ENCODE peak calls at places on chromosomes 2 and 18, in seven cellular contexts. One of them, this sample, is unnamed.

GRCh38 chr2:232229296-232229916 is 149.1 kb upstream of the ALPP start:
- DNase-seq in right lobe of liver: no peak
- DNase-seq in esophagus squamous epithelium: no peak
- DNase-seq in adrenal gland: no peak
- DNase-seq in uterus: no peak
- DNase-seq in Peyer's patch: no peak
- DNase-seq in IMR-90: peak
- DNase-seq in this sample: no peak

GRCh38 chr2:30394096-30394495 is 53.0 kb upstream of the LCLAT1 start:
- DNase-seq in IMR-90: no peak
- DNase-seq in Peyer's patch: no peak
- DNase-seq in right lobe of liver: no peak
- DNase-seq in esophagus squamous epithelium: no peak
- DNase-seq in uterus: no peak
- DNase-seq in adrenal gland: no peak
- DNase-seq in this sample: no peak

GRCh38 chr2:144522741-144523605 is 3.1 kb upstream of the ZEB2 start:
- DNase-seq in right lobe of liver: no peak
- DNase-seq in uterus: no peak
- DNase-seq in adrenal gland: peak
- DNase-seq in IMR-90: no peak
- DNase-seq in Peyer's patch: peak
- DNase-seq in esophagus squamous epithelium: no peak
- DNase-seq in this sample: no peak

GRCh38 chr2:39492095-39492590 is 55.1 kb upstream of the MAP4K3 start:
- DNase-seq in uterus: no peak
- DNase-seq in Peyer's patch: peak
- DNase-seq in adrenal gland: no peak
- DNase-seq in esophagus squamous epithelium: no peak
- DNase-seq in IMR-90: peak
- DNase-seq in right lobe of liver: no peak
- DNase-seq in this sample: peak

GRCh38 chr18:76390452-76391035 is 104.5 kb downstream of the ZNF516 start:
- DNase-seq in esophagus squamous epithelium: no peak
- DNase-seq in right lobe of liver: peak
- DNase-seq in adrenal gland: no peak
- DNase-seq in Peyer's patch: no peak
- DNase-seq in uterus: peak
- DNase-seq in IMR-90: no peak
- DNase-seq in this sample: no peak

GRCh38 chr2:234670052-234670451 is 173.2 kb upstream of the ARL4C start:
- DNase-seq in adrenal gland: no peak
- DNase-seq in Peyer's patch: no peak
- DNase-seq in uterus: no peak
- DNase-seq in IMR-90: peak
- DNase-seq in right lobe of liver: no peak
- DNase-seq in esophagus squamous epithelium: no peak
- DNase-seq in this sample: peak

GRCh38 chr2:64675860-64676259 is 22.1 kb upstream of the SERTAD2 start:
- DNase-seq in IMR-90: peak
- DNase-seq in right lobe of liver: no peak
- DNase-seq in uterus: no peak
- DNase-seq in adrenal gland: peak
- DNase-seq in Peyer's patch: no peak
- DNase-seq in esophagus squamous epithelium: no peak
- DNase-seq in this sample: no peak

GRCh38 chr2:177772529-177772928 is 300.0 kb downstream of the PDE11A start:
- DNase-seq in adrenal gland: no peak
- DNase-seq in Peyer's patch: no peak
- DNase-seq in esophagus squamous epithelium: no peak
- DNase-seq in uterus: no peak
- DNase-seq in right lobe of liver: no peak
- DNase-seq in IMR-90: peak
- DNase-seq in this sample: no peak

GRCh38 chr2:33011941-33012340 is 65.2 kb downstream of the LTBP1 start:
- DNase-seq in uterus: no peak
- DNase-seq in adrenal gland: no peak
- DNase-seq in Peyer's patch: no peak
- DNase-seq in IMR-90: no peak
- DNase-seq in right lobe of liver: no peak
- DNase-seq in esophagus squamous epithelium: no peak
- DNase-seq in this sample: no peak

GRCh38 chr2:34570266-34570872 is 971.3 kb upstream of the FAM98A start:
- DNase-seq in esophagus squamous epithelium: no peak
- DNase-seq in uterus: no peak
- DNase-seq in adrenal gland: no peak
- DNase-seq in IMR-90: no peak
- DNase-seq in Peyer's patch: no peak
- DNase-seq in right lobe of liver: no peak
- DNase-seq in this sample: no peak

GRCh38 chr2:167964650-167965404 is 282.6 kb downstream of the STK39 start:
- DNase-seq in esophagus squamous epithelium: no peak
- DNase-seq in right lobe of liver: no peak
- DNase-seq in IMR-90: peak
- DNase-seq in Peyer's patch: no peak
- DNase-seq in uterus: no peak
- DNase-seq in adrenal gland: no peak
- DNase-seq in this sample: no peak

GRCh38 chr2:28621172-28622100 is 125.6 kb downstream of the PLB1 start:
- DNase-seq in adrenal gland: peak
- DNase-seq in IMR-90: peak
- DNase-seq in right lobe of liver: peak
- DNase-seq in Peyer's patch: peak
- DNase-seq in esophagus squamous epithelium: peak
- DNase-seq in uterus: peak
- DNase-seq in this sample: peak

GRCh38 chr2:231531408-231532188 is 1.4 kb upstream of the NMUR1 start:
- DNase-seq in Peyer's patch: no peak
- DNase-seq in right lobe of liver: no peak
- DNase-seq in IMR-90: peak
- DNase-seq in uterus: no peak
- DNase-seq in esophagus squamous epithelium: no peak
- DNase-seq in adrenal gland: no peak
- DNase-seq in this sample: no peak

GRCh38 chr2:213007290-213007838 is 144.0 kb downstream of the IKZF2 start:
- DNase-seq in right lobe of liver: no peak
- DNase-seq in uterus: no peak
- DNase-seq in IMR-90: no peak
- DNase-seq in Peyer's patch: no peak
- DNase-seq in esophagus squamous epithelium: no peak
- DNase-seq in adrenal gland: no peak
- DNase-seq in this sample: no peak
- TF ChIP-seq POLR2A in right lobe of liver: no peak
- TF ChIP-seq POLR2A in uterus: no peak
- TF ChIP-seq POLR2A in IMR-90: no peak
- TF ChIP-seq POLR2A in Peyer's patch: no peak
- TF ChIP-seq POLR2A in esophagus squamous epithelium: no peak
- TF ChIP-seq POLR2A in adrenal gland: no peak
- TF ChIP-seq POLR2A in this sample: no peak

GRCh38 chr2:101012054-101012705 is 10.1 kb downstream of the RPL31 start:
- DNase-seq in right lobe of liver: no peak
- DNase-seq in uterus: no peak
- DNase-seq in Peyer's patch: no peak
- DNase-seq in esophagus squamous epithelium: no peak
- DNase-seq in IMR-90: peak
- DNase-seq in adrenal gland: no peak
- DNase-seq in this sample: no peak
- TF ChIP-seq POLR2A in right lobe of liver: no peak
- TF ChIP-seq POLR2A in uterus: no peak
- TF ChIP-seq POLR2A in Peyer's patch: no peak
- TF ChIP-seq POLR2A in esophagus squamous epithelium: no peak
- TF ChIP-seq POLR2A in IMR-90: no peak
- TF ChIP-seq POLR2A in adrenal gland: no peak
- TF ChIP-seq POLR2A in this sample: no peak

GRCh38 chr2:218405365-218406208 is 5.9 kb downstream of the CTDSP1 start:
- DNase-seq in right lobe of liver: peak
- DNase-seq in adrenal gland: peak
- DNase-seq in IMR-90: no peak
- DNase-seq in uterus: peak
- DNase-seq in esophagus squamous epithelium: no peak
- DNase-seq in Peyer's patch: peak
- DNase-seq in this sample: no peak
- TF ChIP-seq POLR2A in right lobe of liver: no peak
- TF ChIP-seq POLR2A in adrenal gland: no peak
- TF ChIP-seq POLR2A in IMR-90: no peak
- TF ChIP-seq POLR2A in uterus: no peak
- TF ChIP-seq POLR2A in esophagus squamous epithelium: no peak
- TF ChIP-seq POLR2A in Peyer's patch: peak
- TF ChIP-seq POLR2A in this sample: no peak

GRCh38 chr2:239400907-239401449 is at the start of gene HDAC4:
- DNase-seq in Peyer's patch: peak
- DNase-seq in uterus: peak
- DNase-seq in right lobe of liver: peak
- DNase-seq in adrenal gland: peak
- DNase-seq in IMR-90: peak
- DNase-seq in esophagus squamous epithelium: peak
- DNase-seq in this sample: peak
- TF ChIP-seq POLR2A in Peyer's patch: no peak
- TF ChIP-seq POLR2A in uterus: peak
- TF ChIP-seq POLR2A in right lobe of liver: no peak
- TF ChIP-seq POLR2A in adrenal gland: peak
- TF ChIP-seq POLR2A in IMR-90: no peak
- TF ChIP-seq POLR2A in esophagus squamous epithelium: peak
- TF ChIP-seq POLR2A in this sample: peak

GRCh38 chr2:111897924-111898702 is at the start of gene MERTK:
- DNase-seq in adrenal gland: peak
- DNase-seq in Peyer's patch: peak
- DNase-seq in IMR-90: peak
- DNase-seq in uterus: peak
- DNase-seq in right lobe of liver: peak
- DNase-seq in esophagus squamous epithelium: no peak
- DNase-seq in this sample: peak
- TF ChIP-seq POLR2A in adrenal gland: peak
- TF ChIP-seq POLR2A in Peyer's patch: peak
- TF ChIP-seq POLR2A in IMR-90: no peak
- TF ChIP-seq POLR2A in uterus: peak
- TF ChIP-seq POLR2A in right lobe of liver: peak
- TF ChIP-seq POLR2A in esophagus squamous epithelium: peak
- TF ChIP-seq POLR2A in this sample: no peak

GRCh38 chr18:26549486-26550435 is 1.4 kb upstream of the KCTD1 start:
- DNase-seq in IMR-90: peak
- DNase-seq in uterus: peak
- DNase-seq in Peyer's patch: no peak
- DNase-seq in right lobe of liver: peak
- DNase-seq in adrenal gland: peak
- DNase-seq in esophagus squamous epithelium: no peak
- DNase-seq in this sample: peak

GRCh38 chr18:26548144-26549102 is at the start of gene KCTD1:
- DNase-seq in uterus: peak
- DNase-seq in right lobe of liver: peak
- DNase-seq in esophagus squamous epithelium: peak
- DNase-seq in adrenal gland: peak
- DNase-seq in Peyer's patch: peak
- DNase-seq in IMR-90: peak
- DNase-seq in this sample: peak

GRCh38 chr18:26553943-26554342 is 5.6 kb upstream of the KCTD1 start:
- DNase-seq in IMR-90: no peak
- DNase-seq in esophagus squamous epithelium: no peak
- DNase-seq in adrenal gland: no peak
- DNase-seq in uterus: no peak
- DNase-seq in right lobe of liver: no peak
- DNase-seq in Peyer's patch: no peak
- DNase-seq in this sample: no peak

GRCh38 chr18:26549103-26549485 is 741 bp upstream of the KCTD1 start:
- DNase-seq in adrenal gland: no peak
- DNase-seq in IMR-90: peak
- DNase-seq in uterus: no peak
- DNase-seq in right lobe of liver: peak
- DNase-seq in Peyer's patch: no peak
- DNase-seq in esophagus squamous epithelium: no peak
- DNase-seq in this sample: no peak

GRCh38 chr18:26551217-26551708 is 2.9 kb upstream of the KCTD1 start:
- DNase-seq in uterus: no peak
- DNase-seq in IMR-90: no peak
- DNase-seq in Peyer's patch: no peak
- DNase-seq in right lobe of liver: no peak
- DNase-seq in esophagus squamous epithelium: no peak
- DNase-seq in adrenal gland: no peak
- DNase-seq in this sample: no peak
- TF ChIP-seq POLR2A in uterus: no peak
- TF ChIP-seq POLR2A in IMR-90: no peak
- TF ChIP-seq POLR2A in Peyer's patch: no peak
- TF ChIP-seq POLR2A in right lobe of liver: no peak
- TF ChIP-seq POLR2A in esophagus squamous epithelium: no peak
- TF ChIP-seq POLR2A in adrenal gland: no peak
- TF ChIP-seq POLR2A in this sample: no peak

GRCh38 chr2:69585855-69586560 is 57.5 kb downstream of the AAK1 start:
- DNase-seq in IMR-90: no peak
- DNase-seq in esophagus squamous epithelium: no peak
- DNase-seq in uterus: no peak
- DNase-seq in Peyer's patch: no peak
- DNase-seq in right lobe of liver: no peak
- DNase-seq in adrenal gland: no peak
- DNase-seq in this sample: no peak

GRCh38 chr2:69592511-69592910 is 51.0 kb downstream of the AAK1 start:
- DNase-seq in esophagus squamous epithelium: no peak
- DNase-seq in right lobe of liver: no peak
- DNase-seq in Peyer's patch: no peak
- DNase-seq in adrenal gland: no peak
- DNase-seq in IMR-90: no peak
- DNase-seq in uterus: no peak
- DNase-seq in this sample: no peak

GRCh38 chr2:69588403-69588802 is 55.1 kb downstream of the AAK1 start:
- DNase-seq in esophagus squamous epithelium: no peak
- DNase-seq in uterus: no peak
- DNase-seq in IMR-90: no peak
- DNase-seq in right lobe of liver: no peak
- DNase-seq in adrenal gland: no peak
- DNase-seq in Peyer's patch: no peak
- DNase-seq in this sample: no peak

GRCh38 chr2:69588945-69589344 is 54.6 kb downstream of the AAK1 start:
- DNase-seq in Peyer's patch: no peak
- DNase-seq in IMR-90: no peak
- DNase-seq in esophagus squamous epithelium: no peak
- DNase-seq in adrenal gland: no peak
- DNase-seq in right lobe of liver: no peak
- DNase-seq in uterus: no peak
- DNase-seq in this sample: no peak

DNA sequence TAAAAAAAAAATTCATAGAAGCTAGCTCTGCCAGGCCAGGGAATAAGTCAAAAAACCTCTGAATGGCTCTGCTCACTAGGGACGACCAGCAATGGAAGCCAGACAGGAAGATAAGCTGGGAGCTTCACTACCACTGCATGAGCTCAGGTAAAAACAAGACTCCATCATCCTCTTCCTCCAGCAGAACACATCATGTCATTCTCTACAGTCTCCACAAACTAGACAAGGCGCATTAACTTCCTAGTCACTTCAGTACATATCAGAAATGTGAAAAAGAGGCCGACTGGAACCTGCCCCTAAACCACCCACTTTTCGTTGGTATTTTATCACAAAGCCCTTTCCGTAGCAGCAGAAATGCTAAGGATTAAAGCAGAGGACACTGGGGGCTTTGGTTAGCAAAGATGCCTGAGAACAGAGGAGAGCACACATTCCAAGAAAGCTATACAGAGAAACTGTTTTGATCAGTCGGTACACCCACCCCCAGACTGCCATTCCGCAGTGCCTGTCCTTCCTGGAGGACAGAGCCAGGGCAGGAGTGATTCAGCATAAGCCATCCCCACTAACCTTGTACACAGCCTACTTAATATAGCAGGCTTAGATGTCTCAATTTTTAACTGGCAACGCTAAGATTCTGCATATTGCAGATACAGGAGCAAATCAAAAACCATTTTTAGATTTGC is 53.4 kb downstream of the AAK1 start:
- DNase-seq in uterus: no peak
- DNase-seq in right lobe of liver: no peak
- DNase-seq in esophagus squamous epithelium: no peak
- DNase-seq in IMR-90: peak
- DNase-seq in adrenal gland: peak
- DNase-seq in Peyer's patch: no peak
- DNase-seq in this sample: no peak
- TF ChIP-seq POLR2A in uterus: no peak
- TF ChIP-seq POLR2A in right lobe of liver: no peak
- TF ChIP-seq POLR2A in esophagus squamous epithelium: no peak
- TF ChIP-seq POLR2A in IMR-90: no peak
- TF ChIP-seq POLR2A in adrenal gland: no peak
- TF ChIP-seq POLR2A in Peyer's patch: no peak
- TF ChIP-seq POLR2A in this sample: no peak

This sample was measured in H54.